ENCODE peak calls at places on chromosomes 13 and 19, in eight cellular contexts. One of them, this sample, is unnamed.

GRCh38 chr19:33978286-33978685 is 181.6 kb downstream of the KCTD15 start:
- DNase-seq in left ventricle myocardium inferior: no peak
- DNase-seq in fibroblast of the conjunctiva: no peak
- DNase-seq in fibroblast of mammary gland: no peak
- DNase-seq in effector CD4-positive, alpha-beta T cell: no peak
- DNase-seq in DMS153: no peak
- DNase-seq in NCI-H1694 treated with DMSO at 0.1 percent for 48 hours: no peak
- DNase-seq in hypothalamus: no peak
- DNase-seq in this sample: no peak

GRCh38 chr19:33296473-33297060 is 5.8 kb downstream of the CEBPA start:
- DNase-seq in left ventricle myocardium inferior: no peak
- DNase-seq in fibroblast of the conjunctiva: no peak
- DNase-seq in fibroblast of mammary gland: peak
- DNase-seq in effector CD4-positive, alpha-beta T cell: no peak
- DNase-seq in DMS153: no peak
- DNase-seq in NCI-H1694 treated with DMSO at 0.1 percent for 48 hours: peak
- DNase-seq in hypothalamus: no peak
- DNase-seq in this sample: no peak

GRCh38 chr13:22082437-22083100 is 411.7 kb downstream of the FGF9 start:
- DNase-seq in left ventricle myocardium inferior: no peak
- DNase-seq in fibroblast of the conjunctiva: no peak
- DNase-seq in fibroblast of mammary gland: no peak
- DNase-seq in effector CD4-positive, alpha-beta T cell: no peak
- DNase-seq in DMS153: peak
- DNase-seq in NCI-H1694 treated with DMSO at 0.1 percent for 48 hours: no peak
- DNase-seq in hypothalamus: no peak
- DNase-seq in this sample: no peak

GRCh38 chr13:60627071-60627686 is 230.2 kb downstream of the TDRD3 start:
- DNase-seq in left ventricle myocardium inferior: no peak
- DNase-seq in fibroblast of the conjunctiva: no peak
- DNase-seq in fibroblast of mammary gland: peak
- DNase-seq in effector CD4-positive, alpha-beta T cell: no peak
- DNase-seq in DMS153: no peak
- DNase-seq in NCI-H1694 treated with DMSO at 0.1 percent for 48 hours: peak
- DNase-seq in hypothalamus: no peak
- DNase-seq in this sample: no peak

GRCh38 chr19:33514885-33515485 is 6.6 kb downstream of the PEPD start:
- DNase-seq in left ventricle myocardium inferior: peak
- DNase-seq in fibroblast of the conjunctiva: no peak
- DNase-seq in fibroblast of mammary gland: no peak
- DNase-seq in effector CD4-positive, alpha-beta T cell: no peak
- DNase-seq in DMS153: no peak
- DNase-seq in NCI-H1694 treated with DMSO at 0.1 percent for 48 hours: no peak
- DNase-seq in hypothalamus: no peak
- DNase-seq in this sample: no peak

GRCh38 chr13:82292334-82292733 is 1589.9 kb downstream of the SLITRK1 start:
- DNase-seq in left ventricle myocardium inferior: no peak
- DNase-seq in fibroblast of the conjunctiva: no peak
- DNase-seq in fibroblast of mammary gland: no peak
- DNase-seq in effector CD4-positive, alpha-beta T cell: no peak
- DNase-seq in DMS153: no peak
- DNase-seq in NCI-H1694 treated with DMSO at 0.1 percent for 48 hours: no peak
- DNase-seq in hypothalamus: no peak
- DNase-seq in this sample: no peak

GRCh38 chr13:25175026-25175425 is 2.9 kb upstream of the AMER2 start:
- DNase-seq in left ventricle myocardium inferior: no peak
- DNase-seq in fibroblast of the conjunctiva: no peak
- DNase-seq in fibroblast of mammary gland: no peak
- DNase-seq in effector CD4-positive, alpha-beta T cell: no peak
- DNase-seq in DMS153: no peak
- DNase-seq in NCI-H1694 treated with DMSO at 0.1 percent for 48 hours: no peak
- DNase-seq in hypothalamus: no peak
- DNase-seq in this sample: no peak

GRCh38 chr19:12723643-12724426 is at the start of gene TNPO2:
- DNase-seq in left ventricle myocardium inferior: peak
- DNase-seq in fibroblast of the conjunctiva: peak
- DNase-seq in fibroblast of mammary gland: peak
- DNase-seq in effector CD4-positive, alpha-beta T cell: peak
- DNase-seq in DMS153: no peak
- DNase-seq in NCI-H1694 treated with DMSO at 0.1 percent for 48 hours: peak
- DNase-seq in hypothalamus: peak
- DNase-seq in this sample: peak

GRCh38 chr19:55528030-55528801 is 8.7 kb downstream of the SBK2 start:
- DNase-seq in left ventricle myocardium inferior: no peak
- DNase-seq in fibroblast of the conjunctiva: no peak
- DNase-seq in fibroblast of mammary gland: no peak
- DNase-seq in effector CD4-positive, alpha-beta T cell: no peak
- DNase-seq in DMS153: peak
- DNase-seq in NCI-H1694 treated with DMSO at 0.1 percent for 48 hours: peak
- DNase-seq in hypothalamus: no peak
- DNase-seq in this sample: no peak

GRCh38 chr19:56654151-56654550 is 11.2 kb downstream of the SMIM17 start:
- DNase-seq in left ventricle myocardium inferior: no peak
- DNase-seq in fibroblast of the conjunctiva: no peak
- DNase-seq in fibroblast of mammary gland: no peak
- DNase-seq in effector CD4-positive, alpha-beta T cell: no peak
- DNase-seq in DMS153: no peak
- DNase-seq in NCI-H1694 treated with DMSO at 0.1 percent for 48 hours: no peak
- DNase-seq in hypothalamus: no peak
- DNase-seq in this sample: no peak

GRCh38 chr19:50430888-50431342 is 1.8 kb upstream of the MYBPC2 start:
- DNase-seq in left ventricle myocardium inferior: no peak
- DNase-seq in fibroblast of the conjunctiva: no peak
- DNase-seq in fibroblast of mammary gland: no peak
- DNase-seq in effector CD4-positive, alpha-beta T cell: no peak
- DNase-seq in DMS153: no peak
- DNase-seq in NCI-H1694 treated with DMSO at 0.1 percent for 48 hours: no peak
- DNase-seq in hypothalamus: no peak
- DNase-seq in this sample: no peak

GRCh38 chr19:46371371-46371901 is 24.5 kb downstream of the PPP5C start:
- DNase-seq in left ventricle myocardium inferior: no peak
- DNase-seq in fibroblast of the conjunctiva: no peak
- DNase-seq in fibroblast of mammary gland: no peak
- DNase-seq in effector CD4-positive, alpha-beta T cell: no peak
- DNase-seq in DMS153: no peak
- DNase-seq in NCI-H1694 treated with DMSO at 0.1 percent for 48 hours: no peak
- DNase-seq in hypothalamus: no peak
- DNase-seq in this sample: no peak

GRCh38 chr19:33802001-33802400 is 5.3 kb downstream of the KCTD15 start:
- DNase-seq in left ventricle myocardium inferior: no peak
- DNase-seq in fibroblast of the conjunctiva: no peak
- DNase-seq in fibroblast of mammary gland: no peak
- DNase-seq in effector CD4-positive, alpha-beta T cell: no peak
- DNase-seq in DMS153: no peak
- DNase-seq in NCI-H1694 treated with DMSO at 0.1 percent for 48 hours: no peak
- DNase-seq in hypothalamus: no peak
- DNase-seq in this sample: no peak

This sample was measured in anterior cingulate cortex.